ENCODE peak calls at places on chromosomes 12 and 14, in four cellular contexts. D is cardiac fibroblast, X is lower lobe of right lung, I is OCI-LY7. C is an unnamed sample.

GRCh38 chr12:88833641-88834116 is 253.4 kb upstream of the KITLG start:
- DNase-seq in X (no peak), D (peak), I (no peak), C (peak)

GRCh38 chr12:102806592-102806991 is 110.5 kb downstream of the PAH start:
- DNase-seq in I (no peak), X (no peak), D (no peak), C (no peak)

GRCh38 chr12:48442191-48442828 is 30.0 kb upstream of the ANP32D start:
- DNase-seq in D (no peak), I (peak), X (no peak), C (no peak)

GRCh38 chr12:97650242-97650641 is 187.6 kb downstream of the RMST start:
- DNase-seq in D (no peak), X (no peak), I (no peak), C (no peak)

GRCh38 chr12:109923481-109924245 is 23.6 kb downstream of the TCHP start:
- DNase-seq in X (no peak), I (no peak), D (no peak), C (no peak)

GRCh38 chr12:2212537-2212936 is 159.8 kb downstream of the CACNA1C start:
- DNase-seq in I (peak), D (no peak), X (no peak), C (no peak)

GRCh38 chr12:30694971-30695326 is 720 bp downstream of the IPO8 start:
- DNase-seq in X (peak), I (peak), D (peak), C (peak)

GRCh38 chr14:70962935-70963334 is 55.7 kb downstream of the PCNX1 start:
- DNase-seq in D (no peak), X (no peak), I (no peak), C (no peak)

GRCh38 chr12:50062733-50063452 is 5.5 kb downstream of the ASIC1 start:
- DNase-seq in I (no peak), X (peak), D (no peak), C (no peak)

GRCh38 chr14:93744176-93744575 is 44.1 kb downstream of the PRIMA1 start:
- DNase-seq in D (no peak), X (no peak), I (no peak), C (no peak)

GRCh38 chr12:112198120-112198733 is 72.9 kb downstream of the TRAFD1 start:
- DNase-seq in X (peak), D (peak), I (peak), C (peak)

GRCh38 chr14:105999361-106000028 is 473.1 kb downstream of the TMEM121 start:
- DNase-seq in I (no peak), D (peak), X (peak), C (peak)

GRCh38 chr14:61346221-61346620 is 24.8 kb downstream of the PRKCH start:
- DNase-seq in D (no peak), X (no peak), I (no peak), C (no peak)
- H3K4me3 ChIP-seq in D (no peak), X (no peak), I (no peak), C (no peak)

DNA sequence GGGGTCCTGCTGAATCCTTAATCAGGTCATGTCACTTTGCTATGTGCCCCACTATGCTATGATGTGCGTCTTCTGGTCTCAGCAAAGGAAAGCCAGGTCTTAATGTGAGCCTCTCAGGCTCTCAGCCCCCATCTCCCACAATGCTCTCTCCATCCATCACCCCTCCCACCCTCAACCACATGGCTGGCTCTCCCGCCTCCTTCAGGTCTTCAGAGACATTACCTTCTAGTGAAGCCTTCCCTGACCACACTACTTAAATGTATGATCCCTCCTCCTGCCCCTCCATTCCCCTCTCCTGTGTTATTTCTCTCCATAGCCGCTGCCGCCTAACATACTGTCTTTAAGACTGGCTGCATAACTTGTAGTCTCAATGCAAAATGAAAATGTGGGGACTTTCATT is 50.5 kb downstream of the KRT80 start:
- DNase-seq in D (no peak), I (peak), X (no peak), C (no peak)
- TF ChIP-seq CTCF in D (no peak), I (peak), X (no peak), C (no peak)

GRCh38 chr14:31263485-31264133 is 56.0 kb upstream of the HECTD1 start:
- DNase-seq in X (no peak), I (no peak), D (peak), C (peak)

GRCh38 chr14:31265701-31266398 is 58.3 kb upstream of the HECTD1 start:
- DNase-seq in D (peak), X (no peak), I (no peak), C (peak)

GRCh38 chr14:31261523-31261858 is 53.9 kb upstream of the HECTD1 start:
- DNase-seq in D (no peak), X (no peak), I (no peak), C (no peak)

GRCh38 chr14:31258427-31259039 is 50.9 kb upstream of the HECTD1 start:
- DNase-seq in X (no peak), D (no peak), I (no peak), C (no peak)

GRCh38 chr14:31261859-31262739 is 54.5 kb upstream of the HECTD1 start:
- DNase-seq in X (peak), I (no peak), D (peak), C (peak)
- H3K4me3 ChIP-seq in X (no peak), I (no peak), D (no peak), C (no peak)

DNA sequence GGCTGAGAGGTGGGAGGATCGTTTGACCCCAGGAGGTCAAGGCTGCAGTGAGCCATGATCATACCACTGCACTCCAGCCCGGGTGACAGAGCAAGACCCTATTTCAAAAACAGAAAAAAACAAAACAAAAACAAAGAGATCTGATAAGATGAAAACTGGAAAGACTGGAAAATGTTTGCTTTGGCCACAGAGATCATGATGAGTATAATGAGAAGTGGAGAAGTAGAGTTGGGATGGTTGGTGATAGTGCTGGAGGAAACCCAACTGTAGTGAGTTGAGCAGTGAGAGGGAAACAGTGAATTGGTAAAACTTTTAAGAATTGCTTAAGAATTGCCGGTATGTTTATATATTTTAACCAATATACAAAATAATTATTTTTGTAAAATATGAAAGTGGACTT is 39.2 kb downstream of the MON2 start:
- DNase-seq in I (no peak), D (no peak), X (no peak), C (no peak)
- TF ChIP-seq CTCF in I (no peak), D (no peak), X (no peak), C (no peak)

DNA sequence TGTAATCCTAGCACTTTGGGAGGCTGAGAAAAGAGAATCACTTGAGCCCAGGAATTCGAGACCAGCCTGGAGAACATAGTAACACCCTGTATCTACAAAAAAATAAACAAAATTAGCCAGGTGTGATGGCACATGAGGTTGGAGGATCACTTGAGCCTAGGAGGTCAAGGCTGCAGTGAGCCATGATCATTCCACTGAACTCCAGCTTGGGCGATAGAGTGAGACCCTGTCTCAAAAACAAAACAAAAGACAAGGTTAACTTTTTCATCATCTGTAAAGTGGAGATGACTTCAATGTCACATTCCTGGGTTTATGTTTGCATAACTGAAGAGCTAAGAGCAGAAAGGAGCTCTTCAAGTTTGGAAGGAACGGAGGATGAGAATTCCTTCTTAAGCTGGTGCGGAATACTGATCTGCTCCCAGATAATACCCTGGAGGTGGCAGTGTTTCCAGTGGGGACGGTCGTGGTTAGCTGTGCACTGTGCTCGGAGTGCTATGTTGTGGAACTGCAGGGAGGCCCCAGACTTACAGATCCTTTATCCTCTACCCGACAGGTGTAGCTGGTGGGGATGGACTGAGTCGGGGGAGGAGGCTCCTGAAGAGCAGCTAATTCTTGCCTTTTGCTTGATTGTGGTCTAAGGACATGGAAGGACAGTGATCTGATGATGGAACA is 22.5 kb upstream of the BICD1 start:
- DNase-seq in I (no peak), D (no peak), X (no peak), C (peak)
- H3K4me3 ChIP-seq in I (no peak), D (no peak), X (no peak), C (no peak)

GRCh38 chr14:51653096-51653814 is 1.5 kb downstream of the FRMD6 start:
- DNase-seq in I (peak), D (peak), X (no peak), C (peak)
- TF ChIP-seq CTCF in I (peak), D (peak), X (peak), C (peak)

C was measured in AG10803.